ENCODE peak calls at places on chromosomes 2 and 18, in four cellular contexts. X is DND-41, K is body of pancreas, O is cardiac fibroblast. Q is an unnamed sample.
A peak's percentile ranks its signal among the peaks of the same experiment; 100 is the strongest.

GRCh38 chr2:226969412-226969811 is 133.6 kb downstream of the RHBDD1 start:
- DNase-seq in K (no peak), X (no peak), O (no peak), Q (no peak)

GRCh38 chr2:50751255-50752069 is 280.5 kb downstream of the NRXN1 start:
- DNase-seq in X (no peak), O (peak; percentile 3), K (no peak), Q (peak; percentile 15)

GRCh38 chr2:83471708-83472107 is 987.4 kb downstream of the SUCLG1 start:
- DNase-seq in K (no peak), X (no peak), O (no peak), Q (no peak)

GRCh38 chr18:41410007-41410406 is 545.0 kb upstream of the PIK3C3 start:
- DNase-seq in X (no peak), O (no peak), K (no peak), Q (no peak)

GRCh38 chr18:9665311-9665710 is 42.8 kb upstream of the RAB31 start:
- DNase-seq in O (no peak), K (no peak), X (no peak), Q (no peak)

GRCh38 chr18:79406708-79407107 is 11.0 kb downstream of the NFATC1 start:
- DNase-seq in X (no peak), K (no peak), O (no peak), Q (no peak)

GRCh38 chr2:99821572-99822369 is 320.6 kb downstream of the AFF3 start:
- DNase-seq in K (no peak), X (no peak), O (peak; percentile 11), Q (no peak)

GRCh38 chr2:22521620-22522019 is 863.4 kb upstream of the KLHL29 start:
- DNase-seq in X (no peak), O (no peak), K (no peak), Q (no peak)

GRCh38 chr2:70511986-70512729 is 41.5 kb downstream of the TGFA start:
- DNase-seq in K (no peak), O (no peak), X (no peak), Q (no peak)

GRCh38 chr2:231929961-231930600 is 3.9 kb upstream of the NPPC start:
- DNase-seq in O (peak; percentile 17), X (no peak), K (no peak), Q (no peak)

GRCh38 chr2:135960598-135961551 is 24.6 kb downstream of the DARS1 start:
- DNase-seq in O (peak; percentile 67), X (no peak), K (no peak), Q (no peak)

GRCh38 chr2:150109028-150109427 is 378.4 kb downstream of the RND3 start:
- DNase-seq in O (no peak), K (no peak), X (no peak), Q (no peak)

GRCh38 chr2:239990966-239991365 is 34.2 kb downstream of the NDUFA10 start:
- DNase-seq in O (no peak), X (no peak), K (no peak), Q (no peak)

GRCh38 chr18:34495434-34495833 is 214.7 kb upstream of the DTNA start:
- DNase-seq in K (no peak), X (no peak), O (no peak), Q (no peak)

GRCh38 chr18:27483266-27483665 is 298.2 kb upstream of the CHST9 start:
- DNase-seq in O (no peak), X (no peak), K (no peak), Q (no peak)

GRCh38 chr18:79681484-79682387 is 2.1 kb downstream of the CTDP1 start:
- DNase-seq in O (no peak), K (no peak), X (peak; percentile 80), Q (no peak)

GRCh38 chr2:51247252-51247651 is 215.3 kb upstream of the NRXN1 start:
- DNase-seq in O (no peak), X (no peak), K (no peak), Q (no peak)

GRCh38 chr2:224887159-224887558 is 155.1 kb downstream of the DOCK10 start:
- DNase-seq in K (no peak), X (no peak), O (peak; percentile 49), Q (peak; percentile 37)

GRCh38 chr2:71605781-71606241 is 152.4 kb downstream of the DYSF start:
- DNase-seq in K (peak; percentile 10), X (no peak), O (no peak), Q (no peak)

GRCh38 chr18:36295880-36296301 is 1.6 kb upstream of the FHOD3 start:
- DNase-seq in X (no peak), K (no peak), O (no peak), Q (no peak)

GRCh38 chr2:102139851-102140250 is 2.7 kb upstream of the IL1R1 start:
- DNase-seq in K (no peak), X (no peak), O (no peak), Q (no peak)

GRCh38 chr2:102304711-102305591 is 6.4 kb upstream of the IL1RL1 start:
- DNase-seq in K (no peak), O (no peak), X (no peak), Q (peak; percentile 36)

GRCh38 chr2:128472789-128473174 is 154.1 kb upstream of the HS6ST1 start:
- DNase-seq in K (no peak), X (no peak), O (peak; percentile 69), Q (peak; percentile 80)

GRCh38 chr2:156042895-156043294 is 289.6 kb downstream of the NR4A2 start:
- DNase-seq in K (no peak), X (no peak), O (no peak), Q (no peak)

GRCh38 chr2:43038720-43039099 is 187.7 kb downstream of the ZFP36L2 start:
- DNase-seq in K (no peak), X (no peak), O (no peak), Q (no peak)

GRCh38 chr2:26640781-26641564 is at the start of gene CIB4:
- DNase-seq in O (no peak), X (no peak), K (peak; percentile 81), Q (no peak)

GRCh38 chr2:88600038-88600465 is 27.2 kb downstream of the EIF2AK3 start:
- DNase-seq in O (peak; percentile 91), X (no peak), K (peak; percentile 86), Q (peak; percentile 93)

GRCh38 chr2:96927420-96928171 is 57.7 kb upstream of the SEMA4C start:
- DNase-seq in X (no peak), K (peak; percentile 44), O (peak; percentile 22), Q (no peak)

GRCh38 chr18:30889582-30890301 is 152.8 kb downstream of the DSC3 start:
- DNase-seq in O (peak; percentile 6), X (no peak), K (no peak), Q (peak; percentile 10)

GRCh38 chr2:95268208-95269035 is 5.8 kb upstream of the PROM2 start:
- DNase-seq in O (no peak), K (peak; percentile 2), X (no peak), Q (no peak)

GRCh38 chr2:71379086-71379485 is 47.5 kb downstream of the ZNF638 start:
- DNase-seq in O (peak; percentile 66), X (no peak), K (no peak), Q (no peak)

GRCh38 chr18:55387139-55387984 is 200.6 kb downstream of the TCF4 start:
- DNase-seq in X (no peak), K (peak; percentile 13), O (peak; percentile 39), Q (no peak)

GRCh38 chr2:16330571-16331351 is 334.9 kb downstream of the CYRIA start:
- DNase-seq in O (no peak), X (no peak), K (no peak), Q (no peak)

GRCh38 chr2:94994914-94995236 is 30.6 kb upstream of the MAL start:
- DNase-seq in O (no peak), X (no peak), K (no peak), Q (no peak)

GRCh38 chr2:199485732-199486335 is 28.1 kb upstream of the SATB2 start:
- DNase-seq in X (peak; percentile 44), K (peak; percentile 62), O (peak; percentile 59), Q (peak; percentile 81)

GRCh38 chr2:14654733-14655346 is 22.3 kb downstream of the LRATD1 start:
- DNase-seq in X (no peak), K (no peak), O (no peak), Q (no peak)
- H3K4me3 ChIP-seq in X (no peak overlapping the region), K (no peak overlapping the region), O (no peak overlapping the region), Q (no peak overlapping the region)

GRCh38 chr2:67528320-67528719 is 131.2 kb downstream of the ETAA1 start:
- DNase-seq in O (no peak), X (no peak), K (no peak), Q (no peak)

GRCh38 chr2:67526283-67526682 is 129.2 kb downstream of the ETAA1 start:
- DNase-seq in O (peak; percentile 95), X (no peak), K (no peak), Q (no peak)

GRCh38 chr2:67524236-67524635 is 127.1 kb downstream of the ETAA1 start:
- DNase-seq in O (peak; percentile 11), X (no peak), K (no peak), Q (no peak)

GRCh38 chr2:67522154-67522553 is 125.0 kb downstream of the ETAA1 start:
- DNase-seq in O (no peak), X (no peak), K (no peak), Q (no peak)

DNA sequence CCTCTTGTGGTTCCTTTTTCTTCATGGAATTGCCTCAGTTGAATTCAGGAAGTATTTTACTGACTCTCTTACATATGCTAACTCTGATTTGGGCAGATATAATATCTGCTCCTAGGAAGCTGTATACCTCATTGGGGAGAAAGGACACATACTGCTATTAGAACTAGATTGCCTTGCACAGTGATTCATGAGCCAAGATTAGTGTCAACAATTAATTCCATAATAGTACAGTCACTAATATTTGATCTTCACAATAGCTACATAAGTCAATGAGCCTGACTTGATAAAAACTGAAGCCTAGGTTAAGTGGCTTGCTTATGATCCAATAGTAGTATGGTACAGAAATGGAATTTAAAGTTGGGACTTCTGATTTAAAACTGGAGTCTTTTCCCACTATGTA is 127.6 kb downstream of the ETAA1 start:
- DNase-seq in X (no peak), O (no peak), K (no peak), Q (no peak)
- H3K4me3 ChIP-seq in X (no peak overlapping the region), O (no peak overlapping the region), K (no peak overlapping the region), Q (no peak overlapping the region)

GRCh38 chr18:58363767-58364540 is 264.9 kb downstream of the ALPK2 start:
- DNase-seq in K (no peak), O (peak; percentile 18), X (no peak), Q (no peak)

GRCh38 chr18:58364867-58365533 is 263.9 kb downstream of the ALPK2 start:
- DNase-seq in X (no peak), K (no peak), O (no peak), Q (no peak)

GRCh38 chr18:58361212-58361611 is 267.7 kb downstream of the ALPK2 start:
- DNase-seq in O (peak; percentile 56), K (no peak), X (no peak), Q (no peak)

GRCh38 chr18:58362027-58362575 is 266.8 kb downstream of the ALPK2 start:
- DNase-seq in X (no peak), O (peak; percentile 95), K (no peak), Q (peak; percentile 93)

GRCh38 chr18:58362829-58363231 is 266.1 kb downstream of the ALPK2 start:
- DNase-seq in K (no peak), X (no peak), O (no peak), Q (no peak)
- H3K4me3 ChIP-seq in K (no peak overlapping the region), X (no peak overlapping the region), O (no peak overlapping the region), Q (no peak overlapping the region)

GRCh38 chr18:59220164-59220783 is 316 bp downstream of the GRP start:
- DNase-seq in X (no peak), K (no peak), O (no peak), Q (peak; percentile 41)
- H3K4me3 ChIP-seq in X (no peak overlapping the region), K (no peak overlapping the region), O (no peak overlapping the region), Q (peak overlapping the region; percentile 19)